ENCODE peak calls at places on chromosomes 2 and 18, in five cellular contexts. L, B, A, E and V are unnamed samples. For H3K4me1, the result is how much of the 10 kb centered on the place peaks cover.

GRCh38 chr2:119282966-119283511 is 59.4 kb downstream of the STEAP3 start:
- DNase-seq in L (peak), B (peak), A (peak), E (no peak), V (no peak)

GRCh38 chr2:111148925-111149324 is 28.2 kb downstream of the BCL2L11 start:
- DNase-seq in L (no peak), B (no peak), A (no peak), E (no peak), V (no peak)

GRCh38 chr18:6405237-6406074 is 9.3 kb downstream of the L3MBTL4 start:
- DNase-seq in L (no peak), B (no peak), A (no peak), E (no peak), V (no peak)

GRCh38 chr2:104664672-104665071 is 189.2 kb upstream of the POU3F3 start:
- DNase-seq in L (no peak), B (no peak), A (no peak), E (no peak), V (no peak)

GRCh38 chr18:44679912-44680270 is 797 bp upstream of the SETBP1 start:
- DNase-seq in L (peak), B (peak), A (peak), E (peak), V (no peak)

GRCh38 chr2:203656522-203657287 is 49.7 kb upstream of the CD28 start:
- DNase-seq in L (peak), B (peak), A (no peak), E (peak), V (peak)

GRCh38 chr2:118848381-118849225 is 1.2 kb upstream of the EN1 start:
- DNase-seq in L (peak), B (no peak), A (no peak), E (no peak), V (no peak)

GRCh38 chr2:101983928-101984327 is 7.8 kb upstream of the IL1R2 start:
- DNase-seq in L (no peak), B (no peak), A (no peak), E (no peak), V (no peak)

GRCh38 chr2:5164806-5165525 is 527.2 kb upstream of the SOX11 start:
- DNase-seq in L (no peak), B (no peak), A (no peak), E (no peak), V (no peak)

GRCh38 chr2:134539946-134540345 is 178.9 kb downstream of the TMEM163 start:
- DNase-seq in L (no peak), B (no peak), A (no peak), E (no peak), V (no peak)

GRCh38 chr18:47149457-47150028 is 757 bp downstream of the HDHD2 start:
- DNase-seq in L (peak), B (no peak), A (no peak), E (peak), V (no peak)

GRCh38 chr2:121825003-121825950 is 69.8 kb downstream of the TSN start:
- DNase-seq in L (peak), B (no peak), A (no peak), E (peak), V (no peak)

GRCh38 chr2:100391735-100392515 is 25.5 kb downstream of the CHST10 start:
- DNase-seq in L (no peak), B (peak), A (no peak), E (no peak), V (no peak)

GRCh38 chr2:45278345-45279078 is 269.3 kb upstream of the SIX2 start:
- DNase-seq in L (no peak), B (no peak), A (no peak), E (no peak), V (no peak)

GRCh38 chr2:222568866-222569265 is 87.0 kb downstream of the FARSB start:
- DNase-seq in L (no peak), B (peak), A (peak), E (no peak), V (no peak)

GRCh38 chr18:11809895-11810294 is 41.3 kb upstream of the CHMP1B start:
- DNase-seq in L (peak), B (no peak), A (no peak), E (no peak), V (no peak)

GRCh38 chr2:157838442-157839161 is 37.5 kb downstream of the ACVR1 start:
- DNase-seq in L (peak), B (peak), A (peak), E (peak), V (peak)

GRCh38 chr2:108280466-108280865 is 8.2 kb upstream of the SULT1C2 start:
- DNase-seq in L (no peak), B (no peak), A (no peak), E (no peak), V (no peak)

GRCh38 chr2:187529977-187530721 is 24.1 kb downstream of the TFPI start:
- DNase-seq in L (no peak), B (no peak), A (no peak), E (no peak), V (no peak)

DNA sequence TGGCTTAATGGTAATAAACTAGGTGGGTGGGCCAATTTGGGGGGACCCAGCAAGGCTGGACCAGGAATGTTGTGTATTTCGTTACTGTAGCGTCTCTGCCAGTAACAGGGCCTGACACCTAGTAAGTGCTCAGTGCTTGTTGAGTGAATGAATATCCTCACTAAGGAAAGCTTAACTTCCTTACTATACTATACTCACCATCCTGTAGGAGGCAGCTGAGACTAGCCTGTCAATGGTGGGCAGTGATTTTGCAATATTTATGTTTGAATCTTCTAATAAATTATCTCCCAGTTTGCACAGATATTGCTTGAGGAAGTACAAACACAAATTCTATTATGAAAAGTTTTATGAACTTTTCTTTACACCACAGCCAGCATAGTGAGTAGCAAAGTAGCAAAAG is 370.7 kb upstream of the SYT4 start:
- DNase-seq in L (no peak), B (no peak), A (no peak), E (no peak), V (no peak)
- TF ChIP-seq CTCF in L (peak), B (no peak), A (no peak), E (no peak), V (no peak)

GRCh38 chr18:59719533-59720325 is 22.5 kb upstream of the CCBE1 start:
- DNase-seq in L (no peak), B (no peak), A (no peak), E (no peak), V (no peak)
- H3K27ac ChIP-seq in L (no peak), B (no peak), A (no peak), E (no peak), V (no peak)

GRCh38 chr2:237982039-237982725 is 15.4 kb downstream of the UBE2F start:
- DNase-seq in L (no peak), B (no peak), A (no peak), E (no peak), V (no peak)
- H3K4me1 ChIP-seq in L (under half), B (half or more), A (under half), E (under half), V (under half)

GRCh38 chr2:231894566-231895380 is 31.4 kb downstream of the NPPC start:
- DNase-seq in L (peak), B (no peak), A (no peak), E (no peak), V (no peak)
- TF ChIP-seq CTCF in L (no peak), B (no peak), A (no peak), E (no peak), V (no peak)

GRCh38 chr2:241125626-241126025 is 23.5 kb upstream of the MTERF4 start:
- DNase-seq in L (no peak), B (no peak), A (no peak), E (no peak), V (no peak)

GRCh38 chr2:241126771-241127202 is 22.5 kb downstream of the PASK start:
- DNase-seq in L (no peak), B (no peak), A (no peak), E (no peak), V (no peak)

GRCh38 chr2:241126201-241126611 is 23.1 kb downstream of the PASK start:
- DNase-seq in L (no peak), B (no peak), A (no peak), E (no peak), V (no peak)

GRCh38 chr2:241122376-241123002 is 20.4 kb upstream of the MTERF4 start:
- DNase-seq in L (no peak), B (no peak), A (no peak), E (no peak), V (no peak)

GRCh38 chr2:241123816-241124536 is 21.9 kb upstream of the MTERF4 start:
- DNase-seq in L (no peak), B (no peak), A (no peak), E (no peak), V (no peak)
- H3K27ac ChIP-seq in L (no peak), B (no peak), A (no peak), E (no peak), V (no peak)

DNA sequence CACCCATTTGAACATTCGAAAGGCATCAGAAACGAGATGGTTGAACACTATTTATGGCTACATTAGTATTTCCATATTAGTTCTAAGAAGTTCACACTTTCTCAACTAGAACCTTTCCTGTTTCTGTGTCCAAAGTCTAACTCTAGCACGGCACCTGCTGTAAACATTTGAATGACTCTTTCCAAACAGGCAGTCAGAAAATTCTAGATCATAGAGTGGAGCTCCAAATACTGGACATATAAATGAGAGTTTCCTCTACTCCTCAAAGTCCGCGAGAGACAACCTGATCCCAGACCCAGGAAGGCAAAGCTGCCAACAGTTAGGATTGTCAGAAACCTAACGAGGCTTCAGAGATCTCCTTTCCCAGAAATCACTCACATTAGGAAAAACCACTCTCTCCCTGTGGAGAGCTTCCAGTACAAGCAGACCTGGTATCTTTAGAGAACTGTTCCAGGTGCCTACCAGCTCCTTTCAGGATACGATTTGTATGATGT is 10.6 kb downstream of the RND3 start:
- DNase-seq in L (no peak), B (no peak), A (no peak), E (peak), V (no peak)
- H3K4me1 ChIP-seq in L (under half), B (half or more), A (under half), E (under half), V (under half)

DNA sequence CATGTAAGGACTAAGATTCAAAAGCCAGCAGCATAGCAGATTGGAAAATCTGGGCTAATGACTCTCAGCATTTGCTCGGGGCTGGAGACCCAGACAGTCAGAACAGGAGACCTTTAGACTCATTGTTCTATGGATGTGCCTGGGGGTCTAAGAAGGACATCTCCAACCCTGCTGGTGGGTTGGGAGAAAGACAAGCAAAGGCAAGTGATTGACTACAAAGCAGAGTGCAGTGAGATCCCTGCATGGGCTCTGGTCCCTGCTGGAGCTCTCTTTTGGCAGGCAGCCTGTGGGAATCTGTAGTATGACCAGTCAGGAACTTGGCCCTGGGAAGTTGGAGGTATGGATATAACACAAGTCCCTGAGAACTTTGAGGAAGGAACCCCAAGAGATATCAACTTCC is 236.2 kb downstream of the CYRIA start:
- DNase-seq in L (peak), B (no peak), A (no peak), E (no peak), V (no peak)
- TF ChIP-seq CTCF in L (peak), B (no peak), A (no peak), E (no peak), V (no peak)